ENCODE peak calls at places on chromosome 5, in nine cellular contexts. D is AG04449; Y is G401; H is activated naive CD4-positive, alpha-beta T cell treated with anti-CD3 and anti-CD28 coated beads, Interleukin-2, amount 50 U/mL, for 16 hours; O is NCI-H187; I is stimulated activated CD4-positive, alpha-beta T cell treated with anti-CD3 and anti-CD28 coated beads, Interleukin-2, amount 100 ng/mL, for 24 hours; S is cardiac muscle cell; N is tibial nerve; L is RWPE1. U is an unnamed sample.

GRCh38 chr5:112270299-112271293 is 148.5 kb downstream of the EPB41L4A start:
- DNase-seq in D (no peak), Y (no peak), H (no peak), O (no peak), I (no peak), S (peak), N (no peak), L (no peak), U (no peak)

GRCh38 chr5:79567926-79568549 is 44.2 kb upstream of the TENT2 start:
- DNase-seq in D (no peak), Y (no peak), H (no peak), O (no peak), I (no peak), S (no peak), N (no peak), L (no peak), U (no peak)

GRCh38 chr5:14663734-14664269 is 716 bp upstream of the OTULIN start:
- DNase-seq in D (no peak), Y (no peak), H (no peak), O (no peak), I (no peak), S (peak), N (peak), L (no peak), U (no peak)

GRCh38 chr5:127447822-127448221 is 69.6 kb upstream of the PRRC1 start:
- DNase-seq in D (peak), Y (no peak), H (no peak), O (no peak), I (no peak), S (no peak), N (no peak), L (no peak), U (no peak)

GRCh38 chr5:14465086-14465485 is 116.5 kb upstream of the OTULINL start:
- DNase-seq in D (no peak), Y (no peak), H (no peak), O (no peak), I (no peak), S (no peak), N (no peak), L (no peak), U (no peak)

GRCh38 chr5:173057062-173057924 is 1.1 kb downstream of the CREBRF start:
- DNase-seq in D (peak), Y (peak), H (peak), O (peak), I (peak), S (peak), N (peak), L (peak), U (peak)

GRCh38 chr5:86795659-86796058 is 177.9 kb downstream of the COX7C start:
- DNase-seq in D (no peak), Y (no peak), H (no peak), O (no peak), I (no peak), S (no peak), N (no peak), L (no peak), U (no peak)

GRCh38 chr5:41334221-41334620 is 120.9 kb upstream of the C6 start:
- DNase-seq in D (no peak), Y (no peak), H (no peak), O (no peak), I (no peak), S (no peak), N (no peak), L (no peak), U (no peak)

GRCh38 chr5:110255194-110255593 is 471.3 kb downstream of the TMEM232 start:
- DNase-seq in D (no peak), Y (no peak), H (no peak), O (no peak), I (no peak), S (no peak), N (no peak), L (no peak), U (no peak)

GRCh38 chr5:143131983-143132382 is 271.5 kb downstream of the NR3C1 start:
- DNase-seq in D (no peak), Y (no peak), H (no peak), O (no peak), I (no peak), S (no peak), N (no peak), L (no peak), U (no peak)

GRCh38 chr5:141867139-141867538 is 11.1 kb downstream of the PCDH1 start:
- DNase-seq in D (no peak), Y (no peak), H (no peak), O (no peak), I (no peak), S (no peak), N (no peak), L (no peak), U (no peak)

GRCh38 chr5:1550287-1551076 is 26.7 kb upstream of the LPCAT1 start:
- DNase-seq in D (no peak), Y (no peak), H (no peak), O (no peak), I (no peak), S (no peak), N (no peak), L (no peak), U (no peak)

GRCh38 chr5:141604318-141604717 is 14.5 kb downstream of the DIAPH1 start:
- DNase-seq in D (peak), Y (no peak), H (no peak), O (no peak), I (no peak), S (no peak), N (peak), L (peak), U (peak)